ENCODE peak calls at places on chromosome 12, in five cellular contexts. I is aorta, B is endodermal cell, C is IMR-90, G is B cell. N is an unnamed sample.

GRCh38 chr12:109131522-109132050 is 15.2 kb downstream of the ACACB start:
- DNase-seq in B (no peak), C (no peak), G (no peak), I (no peak), N (no peak)

GRCh38 chr12:4214912-4215861 is 58.4 kb upstream of the CCND2 start:
- DNase-seq in G (peak), I (peak), B (no peak), C (no peak), N (no peak)

GRCh38 chr12:94178886-94179285 is 30.5 kb downstream of the PLXNC1 start:
- DNase-seq in G (no peak), B (no peak), I (no peak), C (no peak), N (no peak)

GRCh38 chr12:3129301-3130052 is 52.3 kb downstream of the TSPAN9 start:
- DNase-seq in B (no peak), I (no peak), G (no peak), C (peak), N (no peak)

GRCh38 chr12:80707830-80708534 is 548 bp downstream of the MYF6 start:
- DNase-seq in I (no peak), B (peak), C (no peak), G (no peak), N (no peak)

GRCh38 chr12:2250797-2251196 is 198.0 kb downstream of the CACNA1C start:
- DNase-seq in I (no peak), C (no peak), G (no peak), B (no peak), N (no peak)

GRCh38 chr12:45518516-45519235 is 210.8 kb upstream of the ARID2 start:
- DNase-seq in B (no peak), C (no peak), I (no peak), G (peak), N (no peak)

GRCh38 chr12:6218526-6218925 is 18.3 kb downstream of the CD9 start:
- DNase-seq in B (no peak), C (no peak), I (no peak), G (no peak), N (no peak)

GRCh38 chr12:57372233-57372632 is 58.6 kb downstream of the R3HDM2 start:
- DNase-seq in I (no peak), C (peak), B (no peak), G (no peak), N (no peak)

GRCh38 chr12:6460751-6461371 is 9.0 kb downstream of the TAPBPL start:
- DNase-seq in C (no peak), B (no peak), G (no peak), I (no peak), N (no peak)

GRCh38 chr12:89949457-89950195 is 241.0 kb upstream of the ATP2B1 start:
- DNase-seq in G (peak), B (no peak), C (peak), I (no peak), N (no peak)

GRCh38 chr12:82725741-82726140 is 39.0 kb downstream of the TMTC2 start:
- DNase-seq in G (no peak), I (no peak), B (peak), C (no peak), N (no peak)

GRCh38 chr12:18432211-18432610 is 170.9 kb downstream of the PIK3C2G start:
- DNase-seq in G (no peak), I (no peak), B (no peak), C (no peak), N (no peak)

GRCh38 chr12:49357099-49357678 is 10.1 kb upstream of the SPATS2 start:
- DNase-seq in C (peak), B (peak), G (peak), I (no peak), N (no peak)

GRCh38 chr12:38586652-38587219 is 270.2 kb downstream of the ALG10B start:
- DNase-seq in B (no peak), G (no peak), C (no peak), I (no peak), N (no peak)

GRCh38 chr12:96534339-96534738 is 45.0 kb downstream of the CFAP54 start:
- DNase-seq in B (no peak), G (no peak), I (no peak), C (no peak), N (no peak)

GRCh38 chr12:63882844-63883243 is 38.3 kb downstream of the SRGAP1 start:
- DNase-seq in I (no peak), G (no peak), B (peak), C (peak), N (no peak)

GRCh38 chr12:29103539-29103974 is 45.5 kb upstream of the FAR2 start:
- DNase-seq in C (no peak), B (no peak), G (peak), I (no peak), N (no peak)

GRCh38 chr12:124217508-124217981 is 77.3 kb upstream of the RFLNA start:
- DNase-seq in G (no peak), C (no peak), I (no peak), B (peak), N (no peak)

N was measured in RWPE2.